ENCODE peak calls at places on chromosomes 11 and 22, in six cellular contexts. One of them, this sample, is unnamed.
A peak's percentile ranks its signal among the peaks of the same experiment; 100 is the strongest.

GRCh38 chr22:26709617-26710390 is 52.4 kb downstream of the MIAT start:
- DNase-seq in A549: no peak
- DNase-seq in K562: no peak
- DNase-seq in WTC11: no peak
- DNase-seq in HepG2: no peak
- DNase-seq in H1: no peak
- DNase-seq in this sample: no peak

GRCh38 chr11:44568706-44569473 is 3.4 kb downstream of the CD82 start:
- DNase-seq in A549: peak; percentile 43
- DNase-seq in K562: peak; percentile 57
- DNase-seq in WTC11: no peak
- DNase-seq in HepG2: no peak
- DNase-seq in H1: no peak
- DNase-seq in this sample: peak; percentile 94

GRCh38 chr11:12066799-12067508 is 43.4 kb upstream of the MICAL2 start:
- DNase-seq in A549: peak; percentile 93
- DNase-seq in K562: no peak
- DNase-seq in WTC11: no peak
- DNase-seq in HepG2: peak; percentile 50
- DNase-seq in H1: no peak
- DNase-seq in this sample: no peak

GRCh38 chr11:35748644-35749043 is 86.1 kb downstream of the TRIM44 start:
- DNase-seq in A549: no peak
- DNase-seq in K562: no peak
- DNase-seq in WTC11: no peak
- DNase-seq in HepG2: no peak
- DNase-seq in H1: no peak
- DNase-seq in this sample: no peak

GRCh38 chr11:126391970-126392637 is 36.6 kb downstream of the ST3GAL4 start:
- DNase-seq in A549: peak; percentile 14
- DNase-seq in K562: peak; percentile 52
- DNase-seq in WTC11: peak; percentile 40
- DNase-seq in HepG2: peak; percentile 15
- DNase-seq in H1: no peak
- DNase-seq in this sample: no peak

GRCh38 chr22:41831383-41831782 is 1.5 kb upstream of the SREBF2 start:
- DNase-seq in A549: no peak
- DNase-seq in K562: no peak
- DNase-seq in WTC11: no peak
- DNase-seq in HepG2: no peak
- DNase-seq in H1: no peak
- DNase-seq in this sample: peak; percentile 18

GRCh38 chr11:109865558-109866186 is 227.5 kb upstream of the ZC3H12C start:
- DNase-seq in A549: peak; percentile 24
- DNase-seq in K562: no peak
- DNase-seq in WTC11: peak; percentile 12
- DNase-seq in HepG2: no peak
- DNase-seq in H1: no peak
- DNase-seq in this sample: no peak

GRCh38 chr22:20552450-20552894 is 45.1 kb downstream of the MED15 start:
- DNase-seq in A549: no peak
- DNase-seq in K562: no peak
- DNase-seq in WTC11: no peak
- DNase-seq in HepG2: peak; percentile 67
- DNase-seq in H1: no peak
- DNase-seq in this sample: peak; percentile 47

GRCh38 chr22:40594924-40595323 is 41.6 kb downstream of the MRTFA start:
- DNase-seq in A549: no peak
- DNase-seq in K562: no peak
- DNase-seq in WTC11: no peak
- DNase-seq in HepG2: peak; percentile 33
- DNase-seq in H1: no peak
- DNase-seq in this sample: no peak

GRCh38 chr11:122201126-122201525 is 85.1 kb upstream of the BLID start:
- DNase-seq in A549: no peak
- DNase-seq in K562: no peak
- DNase-seq in WTC11: no peak
- DNase-seq in HepG2: no peak
- DNase-seq in H1: no peak
- DNase-seq in this sample: no peak

GRCh38 chr22:25365491-25366261 is 146.2 kb downstream of the CRYBB2 start:
- DNase-seq in A549: no peak
- DNase-seq in K562: no peak
- DNase-seq in WTC11: no peak
- DNase-seq in HepG2: no peak
- DNase-seq in H1: no peak
- DNase-seq in this sample: peak; percentile 26

GRCh38 chr11:130646881-130647280 is 198.4 kb downstream of the ADAMTS15 start:
- DNase-seq in A549: no peak
- DNase-seq in K562: no peak
- DNase-seq in WTC11: no peak
- DNase-seq in HepG2: no peak
- DNase-seq in H1: no peak
- DNase-seq in this sample: no peak

GRCh38 chr11:68983816-68984215 is 3.0 kb upstream of the MRGPRD start:
- DNase-seq in A549: no peak
- DNase-seq in K562: no peak
- DNase-seq in WTC11: no peak
- DNase-seq in HepG2: no peak
- DNase-seq in H1: no peak
- DNase-seq in this sample: no peak

GRCh38 chr11:134676516-134677287 is 264.7 kb upstream of the B3GAT1 start:
- DNase-seq in A549: no peak
- DNase-seq in K562: no peak
- DNase-seq in WTC11: no peak
- DNase-seq in HepG2: no peak
- DNase-seq in H1: no peak
- DNase-seq in this sample: no peak

GRCh38 chr22:42437488-42438292 is 5.5 kb upstream of the NFAM1 start:
- DNase-seq in A549: peak; percentile 54
- DNase-seq in K562: peak; percentile 74
- DNase-seq in WTC11: peak; percentile 89
- DNase-seq in HepG2: peak; percentile 41
- DNase-seq in H1: no peak
- DNase-seq in this sample: peak; percentile 28

GRCh38 chr22:26429458-26430238 is 588 bp downstream of the ASPHD2 start:
- DNase-seq in A549: no peak
- DNase-seq in K562: no peak
- DNase-seq in WTC11: peak; percentile 19
- DNase-seq in HepG2: no peak
- DNase-seq in H1: no peak
- DNase-seq in this sample: no peak

GRCh38 chr22:44389926-44390925 is 77.5 kb upstream of the SHISAL1 start:
- DNase-seq in A549: no peak
- DNase-seq in K562: no peak
- DNase-seq in WTC11: peak; percentile 7
- DNase-seq in HepG2: no peak
- DNase-seq in H1: no peak
- DNase-seq in this sample: no peak
- TF ChIP-seq JUN in A549: no peak
- TF ChIP-seq JUN in K562: no peak
- TF ChIP-seq JUN in WTC11: no peak
- TF ChIP-seq JUN in HepG2: no peak
- TF ChIP-seq JUN in H1: no peak
- TF ChIP-seq JUN in this sample: no peak

GRCh38 chr11:33530824-33531223 is 169.8 kb downstream of the C11orf91 start:
- DNase-seq in A549: no peak
- DNase-seq in K562: no peak
- DNase-seq in WTC11: no peak
- DNase-seq in HepG2: no peak
- DNase-seq in H1: no peak
- DNase-seq in this sample: no peak
- TF ChIP-seq JUN in A549: no peak
- TF ChIP-seq JUN in K562: no peak
- TF ChIP-seq JUN in WTC11: no peak
- TF ChIP-seq JUN in HepG2: no peak
- TF ChIP-seq JUN in H1: no peak
- TF ChIP-seq JUN in this sample: no peak

DNA sequence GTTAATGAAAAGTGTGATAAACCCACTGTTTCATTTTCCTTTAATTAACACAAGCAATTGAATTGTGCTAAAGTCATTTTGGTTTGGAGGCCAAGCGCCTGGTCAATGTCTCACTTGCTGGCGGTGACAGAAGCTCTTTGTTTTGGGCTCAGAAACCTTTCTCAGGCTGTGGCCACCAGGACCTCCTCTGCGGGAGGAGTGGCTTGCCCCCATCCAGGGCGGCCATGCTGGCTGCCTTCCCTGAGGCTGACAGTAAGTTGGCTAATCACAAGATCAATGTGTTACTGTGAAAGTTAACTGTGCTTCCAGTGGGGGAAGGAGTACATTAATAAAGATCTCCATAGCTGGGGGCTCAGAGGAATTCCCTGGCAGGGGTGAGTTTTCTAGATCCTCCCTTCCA is 1074.5 kb downstream of the NTM start:
- DNase-seq in A549: no peak
- DNase-seq in K562: no peak
- DNase-seq in WTC11: no peak
- DNase-seq in HepG2: no peak
- DNase-seq in H1: no peak
- DNase-seq in this sample: no peak
- TF ChIP-seq JUN in A549: no peak
- TF ChIP-seq JUN in K562: no peak
- TF ChIP-seq JUN in WTC11: no peak
- TF ChIP-seq JUN in HepG2: no peak
- TF ChIP-seq JUN in H1: no peak
- TF ChIP-seq JUN in this sample: no peak

GRCh38 chr22:23137905-23138520 is 3.8 kb downstream of the RSPH14 start:
- DNase-seq in A549: no peak
- DNase-seq in K562: peak; percentile 71
- DNase-seq in WTC11: no peak
- DNase-seq in HepG2: no peak
- DNase-seq in H1: no peak
- DNase-seq in this sample: no peak
- TF ChIP-seq JUN in A549: no peak
- TF ChIP-seq JUN in K562: no peak
- TF ChIP-seq JUN in WTC11: no peak
- TF ChIP-seq JUN in HepG2: no peak
- TF ChIP-seq JUN in H1: no peak
- TF ChIP-seq JUN in this sample: no peak

GRCh38 chr11:19276859-19277808 is 36.4 kb upstream of the E2F8 start:
- DNase-seq in A549: peak; percentile 67
- DNase-seq in K562: no peak
- DNase-seq in WTC11: no peak
- DNase-seq in HepG2: peak; percentile 28
- DNase-seq in H1: no peak
- DNase-seq in this sample: no peak
- TF ChIP-seq JUN in A549: no peak
- TF ChIP-seq JUN in K562: no peak
- TF ChIP-seq JUN in WTC11: no peak
- TF ChIP-seq JUN in HepG2: no peak
- TF ChIP-seq JUN in H1: no peak
- TF ChIP-seq JUN in this sample: no peak

DNA sequence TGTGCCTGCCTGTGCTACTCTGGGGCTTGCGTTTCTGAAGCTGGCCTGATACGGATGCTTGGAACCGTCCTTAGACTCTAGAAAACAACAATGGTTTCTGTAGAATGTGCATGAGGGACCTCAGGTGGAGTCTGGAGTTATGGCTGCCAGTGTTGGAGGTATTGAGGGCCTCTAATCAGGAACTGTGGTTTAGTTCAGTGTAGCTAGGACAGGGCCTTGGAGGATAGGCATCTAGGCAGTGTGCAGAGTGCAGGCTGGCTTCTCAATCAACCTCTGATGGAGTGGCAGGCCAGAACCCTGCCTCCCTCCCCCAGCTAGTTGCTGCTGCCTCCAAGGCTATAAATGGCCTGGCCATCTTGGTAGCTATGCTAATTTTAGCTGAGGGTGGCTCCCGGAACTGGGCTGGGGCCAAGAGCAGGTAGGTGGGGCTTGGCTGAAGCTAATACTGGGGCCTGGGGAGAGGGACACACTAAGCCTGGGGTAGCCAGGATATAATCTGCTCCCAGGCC is 4.0 kb downstream of the STIM1 start:
- DNase-seq in A549: no peak
- DNase-seq in K562: peak; percentile 80
- DNase-seq in WTC11: peak; percentile 25
- DNase-seq in HepG2: no peak
- DNase-seq in H1: no peak
- DNase-seq in this sample: no peak
- TF ChIP-seq JUN in A549: no peak
- TF ChIP-seq JUN in K562: no peak
- TF ChIP-seq JUN in WTC11: no peak
- TF ChIP-seq JUN in HepG2: no peak
- TF ChIP-seq JUN in H1: no peak
- TF ChIP-seq JUN in this sample: no peak